ENCODE peak calls at places on chromosomes 6 and 20, in six cellular contexts. One of them, this sample, is unnamed.

GRCh38 chr6:101011165-101011564 is 130.0 kb upstream of the ASCC3 start:
- DNase-seq in thoracic aorta: no peak
- DNase-seq in HFF-Myc: no peak
- DNase-seq in AG09309: no peak
- DNase-seq in HAP-1: no peak
- DNase-seq in SJSA1: no peak
- DNase-seq in this sample: peak

GRCh38 chr6:90284236-90284744 is 12.4 kb downstream of the BACH2 start:
- DNase-seq in AG09309: peak
- DNase-seq in SJSA1: peak
- DNase-seq in HFF-Myc: peak
- DNase-seq in thoracic aorta: no peak
- DNase-seq in HAP-1: peak
- DNase-seq in this sample: peak

GRCh38 chr6:166621114-166621540 is 5.9 kb downstream of the RPS6KA2 start:
- DNase-seq in HAP-1: no peak
- DNase-seq in thoracic aorta: no peak
- DNase-seq in AG09309: no peak
- DNase-seq in HFF-Myc: no peak
- DNase-seq in SJSA1: no peak
- DNase-seq in this sample: peak

GRCh38 chr6:89970609-89971337 is 76.5 kb downstream of the GJA10 start:
- DNase-seq in HFF-Myc: peak
- DNase-seq in thoracic aorta: no peak
- DNase-seq in AG09309: no peak
- DNase-seq in SJSA1: peak
- DNase-seq in HAP-1: peak
- DNase-seq in this sample: peak

GRCh38 chr6:72286911-72287311 is 335.0 kb upstream of the KCNQ5 start:
- DNase-seq in HAP-1: no peak
- DNase-seq in thoracic aorta: no peak
- DNase-seq in AG09309: no peak
- DNase-seq in SJSA1: no peak
- DNase-seq in HFF-Myc: peak
- DNase-seq in this sample: peak

GRCh38 chr6:126056355-126057004 is 70.1 kb downstream of the TRMT11 start:
- DNase-seq in HFF-Myc: no peak
- DNase-seq in SJSA1: no peak
- DNase-seq in thoracic aorta: no peak
- DNase-seq in HAP-1: no peak
- DNase-seq in AG09309: no peak
- DNase-seq in this sample: no peak

GRCh38 chr6:139881728-139882211 is 507.3 kb upstream of the CITED2 start:
- DNase-seq in HAP-1: peak
- DNase-seq in SJSA1: no peak
- DNase-seq in AG09309: no peak
- DNase-seq in thoracic aorta: no peak
- DNase-seq in HFF-Myc: no peak
- DNase-seq in this sample: peak

GRCh38 chr20:62987114-62987513 is 19.6 kb downstream of the BHLHE23 start:
- DNase-seq in thoracic aorta: no peak
- DNase-seq in AG09309: no peak
- DNase-seq in HFF-Myc: no peak
- DNase-seq in SJSA1: no peak
- DNase-seq in HAP-1: no peak
- DNase-seq in this sample: no peak

GRCh38 chr6:6330407-6330806 is 9.9 kb upstream of the F13A1 start:
- DNase-seq in thoracic aorta: no peak
- DNase-seq in AG09309: no peak
- DNase-seq in HFF-Myc: no peak
- DNase-seq in SJSA1: no peak
- DNase-seq in HAP-1: no peak
- DNase-seq in this sample: no peak

GRCh38 chr20:45970646-45971424 is 1.2 kb downstream of the ZNF335 start:
- DNase-seq in HFF-Myc: no peak
- DNase-seq in SJSA1: no peak
- DNase-seq in AG09309: no peak
- DNase-seq in thoracic aorta: no peak
- DNase-seq in HAP-1: peak
- DNase-seq in this sample: peak

GRCh38 chr20:42708261-42708660 is 481.4 kb downstream of the PTPRT start:
- DNase-seq in AG09309: no peak
- DNase-seq in SJSA1: no peak
- DNase-seq in thoracic aorta: no peak
- DNase-seq in HAP-1: no peak
- DNase-seq in HFF-Myc: no peak
- DNase-seq in this sample: no peak

GRCh38 chr6:164247106-164247505 is 832.6 kb downstream of the QKI start:
- DNase-seq in SJSA1: no peak
- DNase-seq in AG09309: peak
- DNase-seq in HAP-1: no peak
- DNase-seq in HFF-Myc: no peak
- DNase-seq in thoracic aorta: no peak
- DNase-seq in this sample: no peak

GRCh38 chr20:41316602-41317535 is 662 bp downstream of the ZHX3 start:
- DNase-seq in thoracic aorta: peak
- DNase-seq in HFF-Myc: no peak
- DNase-seq in HAP-1: peak
- DNase-seq in SJSA1: peak
- DNase-seq in AG09309: peak
- DNase-seq in this sample: peak

GRCh38 chr20:41317536-41318270 is at the start of gene ZHX3:
- DNase-seq in AG09309: peak
- DNase-seq in thoracic aorta: peak
- DNase-seq in SJSA1: peak
- DNase-seq in HFF-Myc: peak
- DNase-seq in HAP-1: peak
- DNase-seq in this sample: peak

GRCh38 chr20:41321003-41321402 is 3.5 kb upstream of the ZHX3 start:
- DNase-seq in HAP-1: no peak
- DNase-seq in AG09309: no peak
- DNase-seq in thoracic aorta: no peak
- DNase-seq in HFF-Myc: no peak
- DNase-seq in SJSA1: no peak
- DNase-seq in this sample: no peak

GRCh38 chr20:41316009-41316408 is 1.5 kb downstream of the ZHX3 start:
- DNase-seq in HFF-Myc: no peak
- DNase-seq in HAP-1: no peak
- DNase-seq in SJSA1: no peak
- DNase-seq in thoracic aorta: no peak
- DNase-seq in AG09309: no peak
- DNase-seq in this sample: no peak

GRCh38 chr20:41318271-41318649 is 729 bp upstream of the ZHX3 start:
- DNase-seq in SJSA1: no peak
- DNase-seq in thoracic aorta: no peak
- DNase-seq in HAP-1: no peak
- DNase-seq in HFF-Myc: no peak
- DNase-seq in AG09309: no peak
- DNase-seq in this sample: peak
- H3K4me3 ChIP-seq in SJSA1: peak
- H3K4me3 ChIP-seq in thoracic aorta: peak
- H3K4me3 ChIP-seq in HAP-1: peak
- H3K4me3 ChIP-seq in HFF-Myc: peak
- H3K4me3 ChIP-seq in AG09309: no peak
- H3K4me3 ChIP-seq in this sample: peak

DNA sequence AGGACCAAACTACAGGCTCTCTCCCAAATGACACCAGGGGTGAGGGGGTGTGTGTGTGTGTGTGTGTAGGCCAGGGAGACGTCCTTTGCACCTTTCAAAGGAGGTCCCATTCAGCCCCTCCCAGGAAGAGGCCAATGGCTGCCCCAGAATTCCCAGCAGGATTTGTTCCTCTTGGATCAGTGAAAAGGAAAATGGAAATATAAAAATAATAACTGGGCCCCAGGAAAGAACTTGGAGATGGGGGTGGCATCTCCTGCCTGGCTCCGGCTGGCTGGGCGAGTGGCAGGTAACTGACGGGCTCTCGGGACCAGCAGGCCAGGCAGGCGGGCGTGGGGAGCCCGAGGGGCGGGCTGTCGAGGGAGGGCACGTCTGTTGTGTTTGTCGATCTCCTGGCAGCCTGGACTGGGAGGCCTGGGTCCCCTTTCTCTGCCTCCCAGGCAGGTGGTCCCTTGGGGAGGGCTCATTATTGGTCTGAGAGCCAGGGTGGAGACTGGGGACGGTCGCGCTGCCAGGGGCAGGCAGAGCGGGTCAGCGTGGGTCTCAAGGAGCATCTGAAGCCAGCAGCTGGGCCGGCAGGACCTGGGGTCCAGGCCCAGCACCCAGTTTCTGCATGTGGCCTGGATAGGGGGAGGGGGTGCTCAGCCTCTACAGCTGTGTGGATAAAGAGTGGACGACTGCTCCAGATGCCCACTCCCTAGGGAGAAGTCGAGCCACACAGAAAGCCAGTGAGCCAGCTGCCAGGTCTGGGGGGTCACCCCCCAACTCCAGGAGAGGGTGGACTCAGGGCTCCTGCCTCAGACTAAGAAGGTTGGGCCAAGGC is 3.1 kb downstream of the NOL4L start:
- DNase-seq in AG09309: no peak
- DNase-seq in thoracic aorta: no peak
- DNase-seq in SJSA1: no peak
- DNase-seq in HFF-Myc: no peak
- DNase-seq in HAP-1: no peak
- DNase-seq in this sample: no peak
- H3K4me3 ChIP-seq in AG09309: no peak
- H3K4me3 ChIP-seq in thoracic aorta: no peak
- H3K4me3 ChIP-seq in SJSA1: no peak
- H3K4me3 ChIP-seq in HFF-Myc: no peak
- H3K4me3 ChIP-seq in HAP-1: no peak
- H3K4me3 ChIP-seq in this sample: no peak

GRCh38 chr6:36599791-36600209 is 5.6 kb downstream of the SRSF3 start:
- DNase-seq in AG09309: no peak
- DNase-seq in HAP-1: peak
- DNase-seq in HFF-Myc: no peak
- DNase-seq in SJSA1: peak
- DNase-seq in thoracic aorta: no peak
- DNase-seq in this sample: peak
- H3K4me3 ChIP-seq in AG09309: peak
- H3K4me3 ChIP-seq in HAP-1: no peak
- H3K4me3 ChIP-seq in HFF-Myc: peak
- H3K4me3 ChIP-seq in SJSA1: no peak
- H3K4me3 ChIP-seq in thoracic aorta: peak
- H3K4me3 ChIP-seq in this sample: peak

GRCh38 chr6:4780360-4780812 is 4.2 kb downstream of the CDYL start:
- DNase-seq in HAP-1: peak
- DNase-seq in thoracic aorta: no peak
- DNase-seq in AG09309: no peak
- DNase-seq in SJSA1: peak
- DNase-seq in HFF-Myc: no peak
- DNase-seq in this sample: peak

GRCh38 chr6:4776967-4777925 is 1.0 kb downstream of the CDYL start:
- DNase-seq in HAP-1: peak
- DNase-seq in HFF-Myc: no peak
- DNase-seq in AG09309: no peak
- DNase-seq in SJSA1: no peak
- DNase-seq in thoracic aorta: no peak
- DNase-seq in this sample: peak

GRCh38 chr6:4778086-4778485 is 1.9 kb downstream of the CDYL start:
- DNase-seq in HAP-1: no peak
- DNase-seq in HFF-Myc: no peak
- DNase-seq in AG09309: no peak
- DNase-seq in thoracic aorta: no peak
- DNase-seq in SJSA1: no peak
- DNase-seq in this sample: peak

GRCh38 chr6:4781426-4781825 is 5.2 kb downstream of the CDYL start:
- DNase-seq in HAP-1: no peak
- DNase-seq in HFF-Myc: no peak
- DNase-seq in thoracic aorta: no peak
- DNase-seq in SJSA1: no peak
- DNase-seq in AG09309: no peak
- DNase-seq in this sample: no peak

DNA sequence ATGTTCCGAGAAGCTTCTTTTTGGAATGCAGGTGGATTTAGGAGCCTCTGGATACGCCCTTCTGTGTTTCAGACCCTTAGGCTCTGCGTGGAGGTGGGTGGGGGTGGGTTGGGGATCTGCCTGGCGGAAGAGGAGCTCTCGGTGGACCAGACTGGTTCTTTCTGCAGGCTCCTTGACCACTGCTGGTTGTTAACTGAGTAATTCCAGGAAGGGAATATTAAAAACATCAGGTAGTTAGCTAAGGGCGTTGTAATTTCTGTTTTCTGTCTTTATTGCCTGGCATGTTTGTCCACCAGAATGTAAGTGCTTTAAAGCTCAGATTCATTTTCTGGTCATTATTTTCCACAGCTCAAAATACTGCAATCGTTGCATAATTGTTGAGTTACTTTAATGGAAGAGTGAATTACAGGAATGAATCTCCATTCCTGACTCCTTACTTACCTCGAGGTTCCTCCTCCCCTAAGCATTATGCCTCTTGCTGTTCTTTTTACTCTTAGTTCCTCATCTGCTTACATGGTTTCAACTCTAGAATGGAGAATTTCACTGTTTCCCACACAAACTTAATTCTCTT is 5.8 kb downstream of the CDYL start:
- DNase-seq in AG09309: no peak
- DNase-seq in SJSA1: no peak
- DNase-seq in HFF-Myc: no peak
- DNase-seq in HAP-1: no peak
- DNase-seq in thoracic aorta: no peak
- DNase-seq in this sample: no peak
- H3K4me3 ChIP-seq in AG09309: no peak
- H3K4me3 ChIP-seq in SJSA1: no peak
- H3K4me3 ChIP-seq in HFF-Myc: no peak
- H3K4me3 ChIP-seq in HAP-1: no peak
- H3K4me3 ChIP-seq in thoracic aorta: no peak
- H3K4me3 ChIP-seq in this sample: no peak

DNA sequence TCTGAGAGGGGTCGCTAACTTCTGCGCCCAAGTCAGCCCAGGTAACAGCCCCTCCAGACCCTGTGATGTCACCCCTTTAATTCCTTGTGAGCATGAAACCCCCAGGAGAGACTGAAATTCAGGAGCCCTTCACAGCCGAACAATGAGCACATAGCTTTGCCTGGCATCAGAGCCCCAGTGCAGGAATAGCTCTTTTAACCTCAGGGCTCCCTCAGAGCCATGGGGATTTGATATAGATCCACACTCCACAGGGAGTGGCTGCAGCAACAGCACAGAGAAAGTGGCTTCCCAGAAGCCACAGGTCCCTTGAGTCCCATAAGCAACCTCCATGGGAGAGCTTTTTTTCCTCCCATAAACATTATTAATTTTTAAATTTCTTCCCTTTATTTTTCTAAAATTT is 150.0 kb upstream of the MARCKS start:
- DNase-seq in thoracic aorta: no peak
- DNase-seq in HAP-1: no peak
- DNase-seq in SJSA1: no peak
- DNase-seq in HFF-Myc: no peak
- DNase-seq in AG09309: no peak
- DNase-seq in this sample: no peak
- H3K4me3 ChIP-seq in thoracic aorta: no peak
- H3K4me3 ChIP-seq in HAP-1: no peak
- H3K4me3 ChIP-seq in SJSA1: no peak
- H3K4me3 ChIP-seq in HFF-Myc: no peak
- H3K4me3 ChIP-seq in AG09309: no peak
- H3K4me3 ChIP-seq in this sample: no peak

GRCh38 chr20:20709858-20710257 is 2.6 kb downstream of the RALGAPA2 start:
- DNase-seq in SJSA1: no peak
- DNase-seq in HAP-1: no peak
- DNase-seq in thoracic aorta: no peak
- DNase-seq in AG09309: no peak
- DNase-seq in HFF-Myc: no peak
- DNase-seq in this sample: no peak
- H3K4me3 ChIP-seq in SJSA1: no peak
- H3K4me3 ChIP-seq in HAP-1: no peak
- H3K4me3 ChIP-seq in thoracic aorta: no peak
- H3K4me3 ChIP-seq in AG09309: no peak
- H3K4me3 ChIP-seq in HFF-Myc: no peak
- H3K4me3 ChIP-seq in this sample: no peak

GRCh38 chr6:128112494-128112893 is 211.6 kb upstream of the THEMIS start:
- DNase-seq in AG09309: no peak
- DNase-seq in HFF-Myc: no peak
- DNase-seq in SJSA1: no peak
- DNase-seq in HAP-1: no peak
- DNase-seq in thoracic aorta: no peak
- DNase-seq in this sample: no peak
- H3K4me3 ChIP-seq in AG09309: no peak
- H3K4me3 ChIP-seq in HFF-Myc: no peak
- H3K4me3 ChIP-seq in SJSA1: no peak
- H3K4me3 ChIP-seq in HAP-1: no peak
- H3K4me3 ChIP-seq in thoracic aorta: peak
- H3K4me3 ChIP-seq in this sample: no peak